ENCODE peak calls at places on chromosomes 4 and X, in six cellular contexts. I, H, T, C, A and G are unnamed samples. For H3K4me1 and H3K9me3, the result is how much of the 10 kb centered on the place peaks cover.

GRCh38 chr4:121564840-121565375 is 131.9 kb downstream of the ANXA5 start:
- DNase-seq in I (no peak), H (no peak), T (no peak), C (no peak), A (peak), G (no peak)

GRCh38 chr4:7515390-7515902 is 80.7 kb upstream of the PSAPL1 start:
- DNase-seq in I (no peak), H (no peak), T (no peak), C (no peak), A (no peak), G (no peak)

GRCh38 chr4:22391548-22391947 is 124.3 kb downstream of the ADGRA3 start:
- DNase-seq in I (no peak), H (no peak), T (no peak), C (no peak), A (peak), G (no peak)

GRCh38 chr4:173038192-173038896 is 130.3 kb upstream of the GALNT7 start:
- DNase-seq in I (peak), H (no peak), T (no peak), C (peak), A (no peak), G (peak)

GRCh38 chrX:83419030-83419792 is 88.9 kb upstream of the POU3F4 start:
- DNase-seq in I (no peak), H (no peak), T (no peak), C (no peak), A (no peak), G (no peak)

GRCh38 chr4:26509681-26510333 is 19.5 kb upstream of the CCKAR start:
- DNase-seq in I (no peak), H (no peak), T (no peak), C (no peak), A (no peak), G (no peak)

GRCh38 chr4:88720749-88721428 is 23.3 kb upstream of the NAP1L5 start:
- DNase-seq in I (no peak), H (no peak), T (no peak), C (no peak), A (no peak), G (no peak)

GRCh38 chr4:2798399-2799301 is 5.8 kb downstream of the SH3BP2 start:
- DNase-seq in I (peak), H (peak), T (peak), C (no peak), A (no peak), G (peak)

GRCh38 chr4:172515266-172515879 is 653.2 kb upstream of the GALNT7 start:
- DNase-seq in I (no peak), H (no peak), T (no peak), C (peak), A (peak), G (no peak)

GRCh38 chr4:74423101-74423500 is 21.8 kb upstream of the AREG start:
- DNase-seq in I (no peak), H (no peak), T (peak), C (no peak), A (peak), G (peak)

GRCh38 chr4:83503974-83504373 is 19.1 kb upstream of the ABRAXAS1 start:
- DNase-seq in I (no peak), H (no peak), T (no peak), C (no peak), A (no peak), G (no peak)

GRCh38 chr4:27684501-27685077 is 823.9 kb downstream of the STIM2 start:
- DNase-seq in I (peak), H (peak), T (peak), C (peak), A (peak), G (peak)

GRCh38 chrX:129695535-129695934 is 40.8 kb upstream of the APLN start:
- DNase-seq in I (no peak), H (no peak), T (no peak), C (no peak), A (no peak), G (no peak)

GRCh38 chr4:8324640-8325239 is 55.2 kb downstream of the HTRA3 start:
- DNase-seq in I (no peak), H (peak), T (no peak), C (no peak), A (peak), G (no peak)

GRCh38 chrX:133056341-133056740 is 40.6 kb downstream of the USP26 start:
- DNase-seq in I (no peak), H (no peak), T (no peak), C (no peak), A (no peak), G (no peak)

GRCh38 chr4:179625391-179625790 is 2183.2 kb upstream of the AGA start:
- DNase-seq in I (no peak), H (no peak), T (no peak), C (no peak), A (peak), G (no peak)

GRCh38 chrX:15356444-15356843 is 21.1 kb upstream of the PIGA start:
- DNase-seq in I (no peak), H (no peak), T (no peak), C (no peak), A (peak), G (no peak)

GRCh38 chrX:153924149-153924861 is 1.8 kb downstream of the ARHGAP4 start:
- DNase-seq in I (no peak), H (no peak), T (peak), C (peak), A (peak), G (peak)

GRCh38 chr4:183403486-183403885 is 41.0 kb upstream of the CDKN2AIP start:
- DNase-seq in I (no peak), H (no peak), T (no peak), C (no peak), A (no peak), G (no peak)

GRCh38 chrX:42751573-42751972 is 26.4 kb downstream of the PPP1R2C start:
- DNase-seq in I (no peak), H (no peak), T (no peak), C (no peak), A (peak), G (no peak)

GRCh38 chr4:83639849-83640493 is 104.1 kb downstream of the GPAT3 start:
- DNase-seq in I (peak), H (no peak), T (no peak), C (peak), A (peak), G (peak)

GRCh38 chr4:154984148-154984547 is 203.1 kb downstream of the RBM46 start:
- DNase-seq in I (no peak), H (no peak), T (no peak), C (no peak), A (no peak), G (no peak)

GRCh38 chrX:40887476-40887875 is 152.1 kb upstream of the MED14 start:
- DNase-seq in I (no peak), H (no peak), T (no peak), C (no peak), A (peak), G (no peak)

GRCh38 chr4:123478859-123479345 is 82.3 kb downstream of the SPRY1 start:
- DNase-seq in I (peak), H (peak), T (no peak), C (no peak), A (peak), G (peak)

GRCh38 chrX:69072486-69073006 is 92.7 kb downstream of the PJA1 start:
- DNase-seq in I (no peak), H (no peak), T (no peak), C (no peak), A (no peak), G (no peak)

GRCh38 chr4:162791321-162791720 is 375.4 kb downstream of the NAF1 start:
- DNase-seq in I (no peak), H (no peak), T (no peak), C (peak), A (no peak), G (no peak)

GRCh38 chrX:111123125-111123524 is 27.1 kb downstream of the PAK3 start:
- DNase-seq in I (no peak), H (no peak), T (no peak), C (no peak), A (no peak), G (no peak)

GRCh38 chr4:40991908-40992307 is 222.4 kb downstream of the APBB2 start:
- DNase-seq in I (no peak), H (no peak), T (no peak), C (no peak), A (no peak), G (no peak)

GRCh38 chrX:981791-982626 is 230.4 kb downstream of the CRLF2 start:
- DNase-seq in I (no peak), H (no peak), T (no peak), C (no peak), A (no peak), G (no peak)

GRCh38 chr4:101763576-101763975 is 27.0 kb upstream of the BANK1 start:
- DNase-seq in I (no peak), H (no peak), T (no peak), C (no peak), A (no peak), G (no peak)

GRCh38 chr4:130559268-130559667 is 1463.3 kb downstream of the C4orf33 start:
- DNase-seq in I (no peak), H (no peak), T (no peak), C (no peak), A (no peak), G (no peak)

GRCh38 chrX:109966246-109966645 is 36.7 kb upstream of the TMEM164 start:
- DNase-seq in I (no peak), H (no peak), T (no peak), C (no peak), A (no peak), G (no peak)

GRCh38 chr4:151604238-151604637 is 156.6 kb downstream of the GATB start:
- DNase-seq in I (no peak), H (no peak), T (no peak), C (peak), A (peak), G (peak)

GRCh38 chrX:154446430-154446829 is 2.5 kb downstream of the FAM50A start:
- DNase-seq in I (no peak), H (no peak), T (no peak), C (no peak), A (no peak), G (no peak)

GRCh38 chr4:168585168-168586091 is 88.6 kb downstream of the PALLD start:
- DNase-seq in I (peak), H (peak), T (peak), C (peak), A (peak), G (peak)

GRCh38 chr4:96186593-96186992 is 346.7 kb downstream of the PDHA2 start:
- DNase-seq in I (no peak), H (no peak), T (no peak), C (no peak), A (no peak), G (no peak)

GRCh38 chr4:37661643-37662221 is 24.4 kb downstream of the RELL1 start:
- DNase-seq in I (no peak), H (no peak), T (no peak), C (no peak), A (peak), G (no peak)

GRCh38 chr4:37662306-37662705 is 23.9 kb downstream of the RELL1 start:
- DNase-seq in I (no peak), H (no peak), T (no peak), C (no peak), A (no peak), G (no peak)

GRCh38 chr4:37664696-37665095 is 21.5 kb downstream of the RELL1 start:
- DNase-seq in I (no peak), H (no peak), T (no peak), C (no peak), A (no peak), G (no peak)

GRCh38 chr4:37662861-37663390 is 23.2 kb downstream of the RELL1 start:
- DNase-seq in I (no peak), H (no peak), T (peak), C (no peak), A (peak), G (no peak)

GRCh38 chr4:37663552-37663951 is 22.6 kb downstream of the RELL1 start:
- DNase-seq in I (no peak), H (no peak), T (no peak), C (no peak), A (no peak), G (no peak)
- H3K4me1 ChIP-seq in I (under half), H (half or more), T (half or more), C (under half), A (under half), G (under half)

DNA sequence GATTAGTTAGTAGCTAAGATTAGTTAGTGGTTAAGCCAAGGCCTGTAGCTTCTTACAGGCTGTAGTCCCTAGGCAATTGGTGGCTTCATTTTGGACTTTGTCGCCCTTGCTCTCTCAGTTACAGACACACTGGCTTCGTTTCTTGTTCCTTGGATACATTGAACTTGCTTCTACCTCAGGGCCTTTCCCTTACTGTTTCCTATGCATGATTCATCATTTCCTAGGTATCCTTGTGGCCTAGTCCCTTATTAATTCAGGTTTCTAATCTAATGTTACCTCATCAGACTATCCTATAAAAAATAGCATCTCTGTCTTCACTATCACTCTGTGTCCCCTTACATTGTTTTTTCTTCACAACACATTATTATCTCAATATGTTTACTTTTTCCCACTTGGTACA is 45.5 kb upstream of the LCORL start:
- DNase-seq in I (no peak), H (no peak), T (no peak), C (no peak), A (no peak), G (no peak)
- H3K9me3 ChIP-seq in I (under half), H (under half), T (under half), C (under half), A (under half), G (under half)

GRCh38 chr4:94527556-94528233 is 76.0 kb downstream of the PDLIM5 start:
- DNase-seq in I (no peak), H (no peak), T (no peak), C (no peak), A (no peak), G (no peak)
- H3K4me1 ChIP-seq in I (under half), H (under half), T (half or more), C (under half), A (under half), G (under half)

DNA sequence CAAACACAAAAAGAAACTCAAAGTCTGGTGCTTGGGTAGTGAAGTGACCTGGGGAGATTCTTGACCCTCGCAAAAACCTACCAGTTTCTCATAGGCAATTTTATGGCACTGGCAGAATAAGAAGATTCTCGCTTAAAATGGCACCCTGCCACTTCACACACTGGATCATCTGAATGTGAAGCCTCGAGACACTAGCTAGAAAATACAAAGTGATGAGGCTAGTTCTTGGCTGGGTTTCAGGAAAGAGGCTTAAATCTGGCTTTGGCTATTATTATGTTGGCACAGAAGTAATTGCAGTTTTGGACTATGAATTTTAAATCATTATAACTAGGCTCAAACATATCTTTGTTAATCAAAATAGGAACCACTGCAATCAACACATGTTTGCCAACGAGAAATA is 634.7 kb upstream of the BOD1L1 start:
- DNase-seq in I (no peak), H (no peak), T (no peak), C (no peak), A (no peak), G (no peak)
- H3K9me3 ChIP-seq in I (under half), H (under half), T (under half), C (under half), A (under half), G (under half)

DNA sequence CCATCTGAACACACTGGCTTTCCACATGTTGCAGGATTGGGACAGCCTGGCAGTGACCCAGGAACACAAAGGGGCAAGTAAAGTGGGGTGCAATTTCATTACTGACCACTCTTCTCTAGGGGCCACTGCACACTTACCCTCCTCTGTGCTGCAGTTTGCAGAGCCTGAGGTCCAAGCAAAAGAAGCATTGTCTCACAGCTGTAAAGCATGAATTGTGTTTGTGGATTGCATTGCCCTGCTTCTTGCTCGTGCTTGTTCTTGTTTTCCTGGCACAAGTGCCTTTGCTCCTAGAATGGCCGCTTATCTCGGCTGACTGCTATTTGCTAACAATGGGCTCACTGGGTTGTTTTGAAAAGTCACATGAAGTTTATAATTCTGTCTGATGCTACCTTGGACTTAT is 209.1 kb upstream of the JADE1 start:
- DNase-seq in I (no peak), H (no peak), T (no peak), C (no peak), A (peak), G (peak)
- H3K4me1 ChIP-seq in I (under half), H (under half), T (under half), C (under half), A (under half), G (under half)

GRCh38 chr4:11252149-11252548 is 176.5 kb downstream of the HS3ST1 start:
- DNase-seq in I (no peak), H (no peak), T (no peak), C (no peak), A (no peak), G (no peak)
- H3K9me3 ChIP-seq in I (under half), H (under half), T (under half), C (under half), A (under half), G (under half)

DNA sequence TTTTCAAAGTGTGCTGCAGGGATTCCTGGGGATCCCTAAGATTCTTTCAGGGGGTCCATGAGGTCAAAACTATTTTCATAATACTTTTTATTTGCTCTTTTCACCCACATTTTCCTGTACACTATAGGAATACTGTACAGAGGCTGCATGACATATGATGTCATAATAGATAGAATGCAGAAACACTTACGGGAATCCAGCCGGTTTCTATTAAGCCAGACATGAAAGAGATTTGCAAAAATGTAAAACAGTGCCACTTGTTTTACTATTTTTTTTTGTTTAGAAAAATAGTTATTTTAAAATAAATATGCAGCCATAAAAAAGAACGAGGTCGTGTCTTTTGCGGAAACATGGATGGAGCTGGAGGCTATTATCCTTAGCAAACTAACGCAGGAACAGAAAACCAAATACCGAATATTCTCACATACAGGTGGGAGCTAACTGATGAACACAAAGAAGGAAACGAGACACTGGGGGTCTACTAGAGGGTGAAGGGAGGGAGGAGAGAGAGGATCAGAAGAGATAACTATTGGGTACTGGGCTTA is 5.0 kb downstream of the ZFX start:
- DNase-seq in I (no peak), H (no peak), T (no peak), C (no peak), A (peak), G (no peak)
- H3K4me1 ChIP-seq in I (under half), H (under half), T (half or more), C (under half), A (under half), G (under half)